ENCODE peak calls at places on chromosomes 4 and X, in nine cellular contexts. One of them, this sample, is unnamed.

GRCh38 chrX:153771686-153772607 is 7.9 kb downstream of the PLXNB3 start:
- DNase-seq in neural progenitor cell: no peak
- DNase-seq in H1: no peak
- DNase-seq in neuronal stem cell: no peak
- DNase-seq in mucosa of descending colon: no peak
- DNase-seq in SK-N-SH: peak; percentile 22
- DNase-seq in endothelial cell of umbilical vein: no peak
- DNase-seq in fibroblast of lung: no peak
- DNase-seq in aorta: no peak
- DNase-seq in this sample: no peak

GRCh38 chr4:7281316-7282093 is 89.2 kb downstream of the SORCS2 start:
- DNase-seq in mucosa of descending colon: no peak
- DNase-seq in neuronal stem cell: no peak
- DNase-seq in endothelial cell of umbilical vein: no peak
- DNase-seq in neural progenitor cell: no peak
- DNase-seq in H1: no peak
- DNase-seq in fibroblast of lung: peak; percentile 57
- DNase-seq in SK-N-SH: no peak
- DNase-seq in aorta: no peak
- DNase-seq in this sample: no peak

GRCh38 chr4:92303621-92304027 is at the start of gene GRID2:
- DNase-seq in neuronal stem cell: peak; percentile 38
- DNase-seq in mucosa of descending colon: no peak
- DNase-seq in aorta: peak; percentile 72
- DNase-seq in SK-N-SH: peak; percentile 73
- DNase-seq in H1: no peak
- DNase-seq in fibroblast of lung: peak; percentile 29
- DNase-seq in endothelial cell of umbilical vein: peak; percentile 10
- DNase-seq in neural progenitor cell: peak; percentile 75
- DNase-seq in this sample: no peak

GRCh38 chrX:118182050-118182449 is 65.4 kb upstream of the KLHL13 start:
- DNase-seq in endothelial cell of umbilical vein: no peak
- DNase-seq in neural progenitor cell: no peak
- DNase-seq in mucosa of descending colon: no peak
- DNase-seq in H1: no peak
- DNase-seq in SK-N-SH: no peak
- DNase-seq in neuronal stem cell: no peak
- DNase-seq in aorta: no peak
- DNase-seq in fibroblast of lung: peak; percentile 48
- DNase-seq in this sample: no peak

GRCh38 chr4:10832989-10833635 is 148.5 kb upstream of the CLNK start:
- DNase-seq in neural progenitor cell: no peak
- DNase-seq in neuronal stem cell: no peak
- DNase-seq in fibroblast of lung: no peak
- DNase-seq in SK-N-SH: no peak
- DNase-seq in H1: no peak
- DNase-seq in aorta: no peak
- DNase-seq in mucosa of descending colon: no peak
- DNase-seq in endothelial cell of umbilical vein: no peak
- DNase-seq in this sample: no peak

GRCh38 chrX:6002056-6002455 is 226.6 kb downstream of the NLGN4X start:
- DNase-seq in aorta: no peak
- DNase-seq in fibroblast of lung: no peak
- DNase-seq in neural progenitor cell: no peak
- DNase-seq in mucosa of descending colon: no peak
- DNase-seq in endothelial cell of umbilical vein: no peak
- DNase-seq in SK-N-SH: no peak
- DNase-seq in H1: no peak
- DNase-seq in neuronal stem cell: no peak
- DNase-seq in this sample: no peak

GRCh38 chrX:39261446-39262147 is 460.3 kb downstream of the MID1IP1 start:
- DNase-seq in neural progenitor cell: peak; percentile 45
- DNase-seq in mucosa of descending colon: peak; percentile 33
- DNase-seq in fibroblast of lung: peak; percentile 75
- DNase-seq in neuronal stem cell: peak; percentile 4
- DNase-seq in H1: no peak
- DNase-seq in aorta: no peak
- DNase-seq in endothelial cell of umbilical vein: peak; percentile 53
- DNase-seq in SK-N-SH: peak; percentile 25
- DNase-seq in this sample: no peak

GRCh38 chr4:104294811-104295210 is 199.9 kb downstream of the CXXC4 start:
- DNase-seq in neuronal stem cell: no peak
- DNase-seq in fibroblast of lung: no peak
- DNase-seq in SK-N-SH: no peak
- DNase-seq in neural progenitor cell: no peak
- DNase-seq in aorta: no peak
- DNase-seq in endothelial cell of umbilical vein: no peak
- DNase-seq in mucosa of descending colon: no peak
- DNase-seq in H1: no peak
- DNase-seq in this sample: no peak

GRCh38 chrX:14506866-14507265 is 22.5 kb upstream of the GLRA2 start:
- DNase-seq in mucosa of descending colon: no peak
- DNase-seq in H1: no peak
- DNase-seq in SK-N-SH: no peak
- DNase-seq in neural progenitor cell: no peak
- DNase-seq in neuronal stem cell: no peak
- DNase-seq in endothelial cell of umbilical vein: no peak
- DNase-seq in fibroblast of lung: no peak
- DNase-seq in aorta: no peak
- DNase-seq in this sample: no peak

GRCh38 chrX:114959729-114960128 is 57.7 kb downstream of the IL13RA2 start:
- DNase-seq in mucosa of descending colon: no peak
- DNase-seq in neural progenitor cell: peak; percentile 9
- DNase-seq in fibroblast of lung: peak; percentile 8
- DNase-seq in H1: no peak
- DNase-seq in aorta: no peak
- DNase-seq in neuronal stem cell: no peak
- DNase-seq in endothelial cell of umbilical vein: no peak
- DNase-seq in SK-N-SH: peak; percentile 24
- DNase-seq in this sample: no peak

GRCh38 chr4:18568600-18568999 is 547.0 kb upstream of the LCORL start:
- DNase-seq in mucosa of descending colon: no peak
- DNase-seq in aorta: no peak
- DNase-seq in fibroblast of lung: no peak
- DNase-seq in neural progenitor cell: no peak
- DNase-seq in H1: no peak
- DNase-seq in endothelial cell of umbilical vein: peak; percentile 78
- DNase-seq in neuronal stem cell: no peak
- DNase-seq in SK-N-SH: no peak
- DNase-seq in this sample: no peak

GRCh38 chrX:12548746-12549145 is 242.5 kb upstream of the PRPS2 start:
- DNase-seq in fibroblast of lung: peak; percentile 12
- DNase-seq in mucosa of descending colon: peak; percentile 1
- DNase-seq in aorta: no peak
- DNase-seq in neuronal stem cell: peak; percentile 40
- DNase-seq in neural progenitor cell: peak; percentile 71
- DNase-seq in H1: no peak
- DNase-seq in endothelial cell of umbilical vein: peak; percentile 2
- DNase-seq in SK-N-SH: no peak
- DNase-seq in this sample: no peak

GRCh38 chr4:55851885-55852284 is 1.6 kb upstream of the EXOC1 start:
- DNase-seq in SK-N-SH: no peak
- DNase-seq in neuronal stem cell: no peak
- DNase-seq in H1: no peak
- DNase-seq in mucosa of descending colon: peak; percentile 46
- DNase-seq in neural progenitor cell: no peak
- DNase-seq in aorta: no peak
- DNase-seq in fibroblast of lung: no peak
- DNase-seq in endothelial cell of umbilical vein: no peak
- DNase-seq in this sample: no peak

GRCh38 chr4:16745009-16745408 is 153.4 kb downstream of the LDB2 start:
- DNase-seq in aorta: no peak
- DNase-seq in mucosa of descending colon: no peak
- DNase-seq in neuronal stem cell: no peak
- DNase-seq in neural progenitor cell: peak; percentile 18
- DNase-seq in fibroblast of lung: peak; percentile 85
- DNase-seq in SK-N-SH: no peak
- DNase-seq in H1: no peak
- DNase-seq in endothelial cell of umbilical vein: no peak
- DNase-seq in this sample: no peak

GRCh38 chrX:12447448-12448154 is 309.3 kb downstream of the FRMPD4 start:
- DNase-seq in aorta: no peak
- DNase-seq in mucosa of descending colon: no peak
- DNase-seq in fibroblast of lung: peak; percentile 81
- DNase-seq in neuronal stem cell: no peak
- DNase-seq in endothelial cell of umbilical vein: peak; percentile 16
- DNase-seq in H1: no peak
- DNase-seq in SK-N-SH: no peak
- DNase-seq in neural progenitor cell: no peak
- DNase-seq in this sample: no peak

GRCh38 chrX:12139934-12140611 is 1.8 kb downstream of the FRMPD4 start:
- DNase-seq in neuronal stem cell: no peak
- DNase-seq in endothelial cell of umbilical vein: no peak
- DNase-seq in neural progenitor cell: no peak
- DNase-seq in fibroblast of lung: no peak
- DNase-seq in H1: no peak
- DNase-seq in mucosa of descending colon: no peak
- DNase-seq in SK-N-SH: no peak
- DNase-seq in aorta: no peak
- DNase-seq in this sample: no peak

GRCh38 chr4:67678612-67679011 is 22.3 kb downstream of the UBA6 start:
- DNase-seq in neural progenitor cell: no peak
- DNase-seq in mucosa of descending colon: no peak
- DNase-seq in endothelial cell of umbilical vein: no peak
- DNase-seq in fibroblast of lung: no peak
- DNase-seq in SK-N-SH: no peak
- DNase-seq in neuronal stem cell: no peak
- DNase-seq in H1: no peak
- DNase-seq in aorta: no peak
- DNase-seq in this sample: no peak
- H3K36me3 ChIP-seq in neural progenitor cell: no peaks in the 10 kb centered on the region
- H3K36me3 ChIP-seq in mucosa of descending colon: peaks cover 3% of the 10 kb centered on the region
- H3K36me3 ChIP-seq in endothelial cell of umbilical vein: peaks cover 10% of the 10 kb centered on the region
- H3K36me3 ChIP-seq in fibroblast of lung: peaks cover 5% of the 10 kb centered on the region
- H3K36me3 ChIP-seq in SK-N-SH: peaks cover 89% of the 10 kb centered on the region
- H3K36me3 ChIP-seq in neuronal stem cell: peaks cover 86% of the 10 kb centered on the region
- H3K36me3 ChIP-seq in H1: peaks cover 27% of the 10 kb centered on the region
- H3K36me3 ChIP-seq in aorta: peaks cover 2% of the 10 kb centered on the region
- H3K36me3 ChIP-seq in this sample: peaks cover 33% of the 10 kb centered on the region

DNA sequence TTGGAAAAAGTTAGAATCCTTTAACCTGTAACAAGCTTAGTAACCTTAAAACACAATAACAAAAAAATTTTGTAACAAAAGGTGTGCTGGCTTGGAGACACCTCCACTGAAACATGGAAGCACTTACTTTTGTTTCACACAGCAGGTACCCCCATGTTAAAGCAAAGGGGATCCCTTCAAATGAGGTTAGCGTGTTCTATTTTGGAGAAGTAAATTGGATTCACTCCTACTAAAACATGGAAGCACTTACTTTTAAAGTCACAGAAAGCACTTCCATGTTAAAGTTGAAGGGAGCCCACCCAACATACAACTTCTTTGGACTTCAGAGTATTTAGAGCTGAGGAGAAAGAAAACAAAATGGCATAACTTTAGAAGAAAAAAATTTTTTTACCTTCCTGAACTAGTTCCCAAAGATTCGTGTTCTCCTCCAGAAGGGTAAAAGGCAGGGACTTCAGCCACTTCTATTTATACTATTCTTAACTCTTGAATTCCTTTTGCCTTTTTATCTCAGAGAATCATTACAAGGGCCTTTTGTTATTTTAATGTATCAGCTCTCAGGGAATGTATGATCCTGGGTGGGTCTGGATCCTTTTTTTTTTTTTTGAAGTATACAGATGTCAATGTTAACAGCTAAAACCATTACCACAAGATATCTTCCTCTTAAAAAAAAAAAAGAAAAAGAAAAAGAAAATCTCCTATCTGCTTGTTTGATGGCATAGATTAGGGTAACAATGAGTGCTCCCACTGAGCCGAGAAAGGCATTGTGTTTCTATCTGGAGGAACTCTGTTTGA is 11.5 kb downstream of the LARP7 start:
- DNase-seq in aorta: no peak
- DNase-seq in neuronal stem cell: no peak
- DNase-seq in endothelial cell of umbilical vein: no peak
- DNase-seq in SK-N-SH: no peak
- DNase-seq in mucosa of descending colon: no peak
- DNase-seq in neural progenitor cell: peak; percentile 69
- DNase-seq in H1: peak; percentile 74
- DNase-seq in fibroblast of lung: peak; percentile 65
- DNase-seq in this sample: no peak
- H3K36me3 ChIP-seq in aorta: peaks cover 5% of the 10 kb centered on the region
- H3K36me3 ChIP-seq in neuronal stem cell: peaks cover 84% of the 10 kb centered on the region
- H3K36me3 ChIP-seq in endothelial cell of umbilical vein: peaks cover 6% of the 10 kb centered on the region
- H3K36me3 ChIP-seq in SK-N-SH: peaks cover 75% of the 10 kb centered on the region
- H3K36me3 ChIP-seq in mucosa of descending colon: peaks cover 14% of the 10 kb centered on the region
- H3K36me3 ChIP-seq in neural progenitor cell: peaks cover 25% of the 10 kb centered on the region
- H3K36me3 ChIP-seq in H1: peaks cover 28% of the 10 kb centered on the region
- H3K36me3 ChIP-seq in fibroblast of lung: peaks cover 13% of the 10 kb centered on the region
- H3K36me3 ChIP-seq in this sample: peaks cover 65% of the 10 kb centered on the region

GRCh38 chrX:47184486-47184885 is 9.1 kb upstream of the UBA1 start:
- DNase-seq in mucosa of descending colon: no peak
- DNase-seq in endothelial cell of umbilical vein: no peak
- DNase-seq in neural progenitor cell: no peak
- DNase-seq in H1: no peak
- DNase-seq in neuronal stem cell: no peak
- DNase-seq in SK-N-SH: no peak
- DNase-seq in fibroblast of lung: no peak
- DNase-seq in aorta: peak; percentile 35
- DNase-seq in this sample: no peak
- H3K36me3 ChIP-seq in mucosa of descending colon: no peaks in the 10 kb centered on the region
- H3K36me3 ChIP-seq in endothelial cell of umbilical vein: peaks cover 32% of the 10 kb centered on the region
- H3K36me3 ChIP-seq in neural progenitor cell: no peaks in the 10 kb centered on the region
- H3K36me3 ChIP-seq in H1: peaks cover 36% of the 10 kb centered on the region
- H3K36me3 ChIP-seq in neuronal stem cell: peaks cover 73% of the 10 kb centered on the region
- H3K36me3 ChIP-seq in SK-N-SH: no peaks in the 10 kb centered on the region
- H3K36me3 ChIP-seq in fibroblast of lung: peaks cover 16% of the 10 kb centered on the region
- H3K36me3 ChIP-seq in aorta: peaks cover 11% of the 10 kb centered on the region
- H3K36me3 ChIP-seq in this sample: peaks cover 30% of the 10 kb centered on the region

GRCh38 chrX:53642326-53642725 is 44.2 kb downstream of the HUWE1 start:
- DNase-seq in mucosa of descending colon: no peak
- DNase-seq in fibroblast of lung: no peak
- DNase-seq in SK-N-SH: no peak
- DNase-seq in endothelial cell of umbilical vein: no peak
- DNase-seq in neural progenitor cell: no peak
- DNase-seq in neuronal stem cell: no peak
- DNase-seq in aorta: no peak
- DNase-seq in H1: no peak
- DNase-seq in this sample: no peak

GRCh38 chrX:53637479-53637878 is 49.0 kb downstream of the HUWE1 start:
- DNase-seq in mucosa of descending colon: no peak
- DNase-seq in fibroblast of lung: no peak
- DNase-seq in neural progenitor cell: no peak
- DNase-seq in neuronal stem cell: no peak
- DNase-seq in SK-N-SH: no peak
- DNase-seq in H1: no peak
- DNase-seq in aorta: no peak
- DNase-seq in endothelial cell of umbilical vein: no peak
- DNase-seq in this sample: no peak

DNA sequence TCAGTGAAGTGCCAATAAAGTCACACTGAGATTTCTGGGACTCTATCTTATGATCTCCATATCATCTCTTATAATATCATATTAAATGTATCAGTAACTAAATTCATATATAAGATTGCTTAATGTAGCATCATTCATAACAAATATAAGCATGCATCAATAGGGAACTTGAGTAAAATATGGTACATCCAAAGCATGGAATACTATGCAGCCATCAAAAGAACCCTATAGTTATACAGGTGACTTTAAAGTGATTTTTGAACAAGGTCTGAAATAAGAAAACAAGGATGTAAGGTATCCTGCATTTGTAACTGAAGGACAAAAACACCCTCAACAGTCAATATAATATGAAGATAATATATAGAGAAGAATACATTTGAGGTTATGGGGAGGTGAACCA is 47.3 kb downstream of the HUWE1 start:
- DNase-seq in neural progenitor cell: no peak
- DNase-seq in endothelial cell of umbilical vein: no peak
- DNase-seq in neuronal stem cell: no peak
- DNase-seq in aorta: no peak
- DNase-seq in SK-N-SH: no peak
- DNase-seq in mucosa of descending colon: no peak
- DNase-seq in H1: no peak
- DNase-seq in fibroblast of lung: no peak
- DNase-seq in this sample: no peak
- H3K36me3 ChIP-seq in neural progenitor cell: peaks cover 29% of the 10 kb centered on the region
- H3K36me3 ChIP-seq in endothelial cell of umbilical vein: peaks cover 5% of the 10 kb centered on the region
- H3K36me3 ChIP-seq in neuronal stem cell: peaks cover 88% of the 10 kb centered on the region
- H3K36me3 ChIP-seq in aorta: no peaks in the 10 kb centered on the region
- H3K36me3 ChIP-seq in SK-N-SH: peaks cover 55% of the 10 kb centered on the region
- H3K36me3 ChIP-seq in mucosa of descending colon: no peaks in the 10 kb centered on the region
- H3K36me3 ChIP-seq in H1: peaks cover 11% of the 10 kb centered on the region
- H3K36me3 ChIP-seq in fibroblast of lung: no peaks in the 10 kb centered on the region
- H3K36me3 ChIP-seq in this sample: peaks cover 36% of the 10 kb centered on the region

This sample was measured in effector memory CD4-positive, alpha-beta T cell.